ENCODE peak calls at places on chromosome 20, in four cellular contexts. D, W, C and E are unnamed samples.

GRCh38 chr20:23200914-23201313 is 114.8 kb upstream of the CD93 start:
- DNase-seq in C (peak; percentile 77), W (peak; percentile 60), D (peak; percentile 62), E (peak; percentile 66)

GRCh38 chr20:23320317-23320716 is 30.3 kb upstream of the NXT1 start:
- DNase-seq in D (peak; percentile 47), C (no peak), W (peak; percentile 21), E (peak; percentile 55)

GRCh38 chr20:14599613-14600012 is 262.2 kb upstream of the FLRT3 start:
- DNase-seq in W (no peak), D (no peak), C (no peak), E (no peak)

GRCh38 chr20:16710781-16711180 is 19.0 kb upstream of the SNRPB2 start:
- DNase-seq in W (no peak), D (no peak), C (no peak), E (no peak)

GRCh38 chr20:45322952-45323383 is 14.9 kb upstream of the MATN4 start:
- DNase-seq in W (peak; percentile 84), D (peak; percentile 86), C (no peak), E (peak; percentile 63)

GRCh38 chr20:59829415-59830106 is 103.9 kb downstream of the SYCP2 start:
- DNase-seq in D (no peak), C (no peak), W (no peak), E (no peak)

GRCh38 chr20:12821249-12821648 is 187.5 kb upstream of the SPTLC3 start:
- DNase-seq in D (no peak), C (no peak), W (no peak), E (no peak)

GRCh38 chr20:13139459-13140150 is 81.5 kb upstream of the ISM1 start:
- DNase-seq in D (no peak), W (no peak), C (no peak), E (no peak)

GRCh38 chr20:18541741-18542140 is 25.5 kb upstream of the SMIM26 start:
- DNase-seq in C (no peak), W (no peak), D (no peak), E (peak; percentile 19)

GRCh38 chr20:47868744-47869143 is 83.5 kb upstream of the SULF2 start:
- DNase-seq in C (no peak), W (no peak), D (no peak), E (no peak)

GRCh38 chr20:17889226-17889625 is 79.4 kb downstream of the SNX5 start:
- DNase-seq in D (peak; percentile 73), W (no peak), C (no peak), E (no peak)

GRCh38 chr20:31695849-31696804 is 26.5 kb downstream of the BCL2L1 start:
- DNase-seq in C (no peak), D (peak; percentile 100), W (no peak), E (peak; percentile 92)

GRCh38 chr20:23970049-23970448 is 18.5 kb downstream of the GGTLC1 start:
- DNase-seq in C (no peak), D (no peak), W (no peak), E (no peak)

GRCh38 chr20:25470045-25470444 is 62.6 kb downstream of the GINS1 start:
- DNase-seq in W (peak; percentile 70), D (peak; percentile 57), C (peak; percentile 77), E (no peak)

GRCh38 chr20:15440249-15440820 is 1102.9 kb upstream of the FLRT3 start:
- DNase-seq in D (no peak), W (no peak), C (no peak), E (no peak)

GRCh38 chr20:18412202-18412901 is 54.5 kb downstream of the DZANK1 start:
- DNase-seq in D (no peak), C (no peak), W (no peak), E (no peak)

GRCh38 chr20:23419995-23420901 is 1.0 kb downstream of the NAPB start:
- DNase-seq in W (peak; percentile 47), D (peak; percentile 62), C (no peak), E (peak; percentile 15)

GRCh38 chr20:37385659-37386504 is 39.9 kb downstream of the SRC start:
- DNase-seq in W (no peak), C (no peak), D (no peak), E (no peak)

GRCh38 chr20:62389601-62390087 is 2.7 kb downstream of the RPS21 start:
- DNase-seq in C (no peak), W (no peak), D (no peak), E (no peak)
- TF ChIP-seq NR3C1 in C (no peak), W (no peak), D (no peak), E (no peak)

GRCh38 chr20:53187402-53187801 is 215.2 kb downstream of the TSHZ2 start:
- DNase-seq in D (no peak), C (no peak), W (no peak), E (no peak)
- TF ChIP-seq NR3C1 in D (no peak), C (no peak), W (no peak), E (no peak)

DNA sequence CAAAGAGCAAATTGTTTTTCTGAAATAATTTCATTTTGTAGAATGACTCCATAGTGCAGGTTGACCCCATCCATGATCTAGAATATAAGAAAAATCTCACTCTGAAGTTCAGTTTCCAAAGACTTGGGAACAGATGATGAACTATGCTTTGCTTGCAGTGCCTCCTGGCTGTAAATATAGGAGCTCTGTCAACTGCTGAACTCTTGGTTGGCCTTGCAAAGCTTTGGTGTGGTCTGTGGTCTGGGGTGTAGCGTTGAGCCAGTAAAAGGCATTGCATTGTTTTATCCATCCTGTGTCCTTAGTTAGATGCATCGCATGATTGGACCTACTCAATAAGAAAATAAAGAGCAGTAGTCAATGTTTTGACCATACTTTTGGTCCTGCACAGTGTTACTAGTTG is 104.0 kb downstream of the PLCB4 start:
- DNase-seq in D (no peak), C (no peak), W (peak; percentile 16), E (peak; percentile 34)
- TF ChIP-seq NR3C1 in D (no peak), C (no peak), W (no peak), E (no peak)

GRCh38 chr20:52103911-52104545 is 87.6 kb downstream of the ZFP64 start:
- DNase-seq in W (no peak), D (no peak), C (peak; percentile 68), E (no peak)
- TF ChIP-seq NR3C1 in W (no peak), D (no peak), C (no peak), E (no peak)

GRCh38 chr20:58803533-58803932 is 47.2 kb downstream of the GNAS-AS1 start:
- DNase-seq in D (no peak), W (peak; percentile 6), C (no peak), E (no peak)
- TF ChIP-seq NR3C1 in D (no peak), W (no peak), C (no peak), E (no peak)

GRCh38 chr20:6705106-6705766 is 62.2 kb upstream of the BMP2 start:
- DNase-seq in W (no peak), D (no peak), C (no peak), E (no peak)

GRCh38 chr20:6709865-6710595 is 57.5 kb upstream of the BMP2 start:
- DNase-seq in D (peak; percentile 24), C (no peak), W (no peak), E (no peak)

GRCh38 chr20:6708010-6708409 is 59.5 kb upstream of the BMP2 start:
- DNase-seq in C (no peak), D (no peak), W (no peak), E (no peak)

GRCh38 chr20:6705920-6706500 is 61.5 kb upstream of the BMP2 start:
- DNase-seq in C (no peak), D (no peak), W (no peak), E (no peak)

GRCh38 chr20:6707231-6707870 is 60.1 kb upstream of the BMP2 start:
- DNase-seq in C (no peak), D (no peak), W (no peak), E (no peak)
- TF ChIP-seq NR3C1 in C (no peak), D (no peak), W (no peak), E (no peak)

DNA sequence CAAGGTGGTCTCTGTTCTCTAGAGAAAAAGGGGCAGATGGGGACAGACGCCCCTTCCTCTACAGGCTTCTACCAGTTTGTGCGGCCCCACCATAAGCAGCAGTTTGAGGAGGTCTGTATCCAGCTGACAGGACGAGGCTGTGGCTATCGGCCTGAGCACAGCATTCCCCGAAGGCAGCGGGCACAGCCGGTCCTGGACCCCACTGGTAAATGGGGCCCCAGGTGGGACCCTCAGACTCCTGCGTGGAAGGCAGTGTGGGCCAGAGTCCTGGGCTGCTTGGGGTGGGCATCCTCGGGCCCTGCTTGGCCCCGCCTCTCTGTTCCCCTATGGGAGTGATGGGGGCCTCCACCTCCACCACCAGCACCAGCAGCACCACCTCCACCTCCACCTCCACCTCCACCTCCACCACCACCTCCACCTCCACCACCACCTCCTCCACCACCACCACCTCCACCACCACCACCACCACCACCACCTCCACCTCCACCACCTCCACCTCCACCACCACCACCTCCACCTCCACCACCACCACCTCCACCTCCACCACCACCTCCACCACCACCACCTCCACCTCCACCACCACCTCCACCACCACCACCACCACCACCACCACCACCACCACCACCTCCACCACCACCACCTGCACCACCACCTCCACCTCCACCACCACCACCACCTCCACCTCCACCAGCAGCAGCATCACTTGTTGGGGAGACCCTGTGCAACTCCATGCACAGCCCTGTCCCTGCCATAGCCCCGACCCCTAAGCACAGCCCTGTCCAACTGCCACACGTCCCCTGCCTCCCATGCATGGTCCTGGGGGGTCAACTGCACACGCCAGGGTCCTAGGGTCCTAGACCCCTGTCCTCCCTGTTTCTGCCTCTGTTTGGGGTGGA is 3.1 kb upstream of the TNFRSF6B start:
- DNase-seq in C (no peak), W (no peak), D (no peak), E (no peak)
- TF ChIP-seq NR3C1 in C (no peak), W (no peak), D (no peak), E (no peak)

GRCh38 chr20:49956689-49957443 is 20.7 kb downstream of the RNF114 start:
- DNase-seq in C (no peak), D (peak; percentile 75), W (no peak), E (no peak)
- TF ChIP-seq NR3C1 in C (no peak), D (no peak), W (no peak), E (no peak)

GRCh38 chr20:38982291-38982690 is 20.1 kb downstream of the DHX35 start:
- DNase-seq in W (no peak), C (no peak), D (peak; percentile 90), E (no peak)

GRCh38 chr20:38987777-38988176 is 25.6 kb downstream of the DHX35 start:
- DNase-seq in D (no peak), W (no peak), C (no peak), E (no peak)

GRCh38 chr20:38986663-38987062 is 24.5 kb downstream of the DHX35 start:
- DNase-seq in C (no peak), W (no peak), D (no peak), E (no peak)

GRCh38 chr20:38985060-38985459 is 22.9 kb downstream of the DHX35 start:
- DNase-seq in D (no peak), W (no peak), C (no peak), E (no peak)

DNA sequence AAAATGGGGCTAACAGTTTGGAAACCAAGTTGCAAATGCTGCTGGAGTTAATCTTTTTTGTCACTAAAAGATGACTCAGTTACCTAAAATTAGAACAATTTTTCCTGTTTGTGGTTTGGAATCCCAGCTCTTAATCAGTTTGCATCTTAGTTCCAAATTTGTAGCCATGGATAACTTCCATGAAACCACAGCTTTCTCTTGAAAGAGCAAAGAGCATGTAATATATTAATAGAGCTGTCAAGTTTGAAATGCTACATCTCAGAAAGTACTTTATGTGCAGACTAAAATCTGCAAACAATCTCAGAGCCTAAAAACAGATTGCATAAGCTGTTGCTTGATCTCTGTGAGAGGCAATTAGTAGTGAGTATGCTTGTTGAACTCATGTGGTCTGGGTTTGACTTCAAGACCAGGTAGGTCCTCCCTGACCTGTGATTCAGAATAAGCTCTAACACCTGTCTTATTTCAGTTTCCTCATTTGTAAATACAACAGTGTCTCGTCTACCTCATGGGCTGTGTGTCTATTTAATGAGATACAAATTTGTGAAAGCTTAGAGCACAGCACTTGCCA is 23.5 kb downstream of the DHX35 start:
- DNase-seq in W (no peak), C (no peak), D (peak; percentile 73), E (no peak)
- TF ChIP-seq NR3C1 in W (no peak), C (no peak), D (no peak), E (no peak)